ENCODE peak calls at places on chromosomes 7 and 10, in five cellular contexts. E is neural progenitor cell, V is IMR-90, T is Karpas-422, R is mesendoderm. F is an unnamed sample.

GRCh38 chr7:91517408-91517807 is 253.2 kb downstream of the FZD1 start:
- DNase-seq in V (no peak), E (no peak), R (no peak), T (no peak), F (no peak)

GRCh38 chr10:132292287-132292971 is 15.3 kb downstream of the STK32C start:
- DNase-seq in E (no peak), V (no peak), T (no peak), R (no peak), F (no peak)

GRCh38 chr10:132140167-132140925 is 46.4 kb upstream of the DPYSL4 start:
- DNase-seq in R (no peak), T (no peak), V (no peak), E (no peak), F (peak; percentile 60)

GRCh38 chr7:21941570-21942224 is 4.0 kb downstream of the CDCA7L start:
- DNase-seq in E (no peak), R (peak; percentile 97), T (peak; percentile 87), V (peak; percentile 43), F (no peak)

GRCh38 chr7:48337012-48337621 is 165.9 kb downstream of the ABCA13 start:
- DNase-seq in E (peak; percentile 59), T (peak; percentile 69), R (peak; percentile 69), V (peak; percentile 8), F (no peak)

GRCh38 chr10:114635101-114635500 is 23.0 kb downstream of the ABLIM1 start:
- DNase-seq in T (no peak), R (no peak), V (no peak), E (no peak), F (no peak)

GRCh38 chr10:15877836-15878576 is 17.7 kb upstream of the MINDY3 start:
- DNase-seq in V (no peak), E (peak; percentile 2), T (no peak), R (peak; percentile 48), F (no peak)

GRCh38 chr10:126904807-126905686 is at the start of gene DOCK1:
- DNase-seq in E (peak; percentile 86), R (peak; percentile 85), T (no peak), V (peak; percentile 68), F (peak; percentile 90)

GRCh38 chr7:155219947-155220769 is 77.5 kb upstream of the INSIG1 start:
- DNase-seq in R (no peak), E (peak; percentile 21), V (no peak), T (no peak), F (no peak)

GRCh38 chr7:41491313-41491712 is 211.6 kb downstream of the INHBA start:
- DNase-seq in R (no peak), E (no peak), V (peak; percentile 86), T (no peak), F (no peak)

GRCh38 chr7:42227523-42227922 is 9.5 kb downstream of the GLI3 start:
- DNase-seq in V (no peak), T (no peak), R (peak; percentile 70), E (peak; percentile 78), F (no peak)

GRCh38 chr10:31947144-31947926 is 18.7 kb upstream of the ARHGAP12 start:
- DNase-seq in T (no peak), R (peak; percentile 40), E (no peak), V (peak; percentile 95), F (no peak)

GRCh38 chr7:152909280-152909679 is 149.7 kb downstream of the ACTR3B start:
- DNase-seq in T (no peak), V (no peak), R (no peak), E (no peak), F (peak; percentile 23)
- H3K4me1 ChIP-seq in T (no peaks in the 10 kb centered on the region), V (no peaks in the 10 kb centered on the region), R (no peaks in the 10 kb centered on the region), E (peaks cover 13% of the 10 kb centered on the region), F (peaks cover 12% of the 10 kb centered on the region)

DNA sequence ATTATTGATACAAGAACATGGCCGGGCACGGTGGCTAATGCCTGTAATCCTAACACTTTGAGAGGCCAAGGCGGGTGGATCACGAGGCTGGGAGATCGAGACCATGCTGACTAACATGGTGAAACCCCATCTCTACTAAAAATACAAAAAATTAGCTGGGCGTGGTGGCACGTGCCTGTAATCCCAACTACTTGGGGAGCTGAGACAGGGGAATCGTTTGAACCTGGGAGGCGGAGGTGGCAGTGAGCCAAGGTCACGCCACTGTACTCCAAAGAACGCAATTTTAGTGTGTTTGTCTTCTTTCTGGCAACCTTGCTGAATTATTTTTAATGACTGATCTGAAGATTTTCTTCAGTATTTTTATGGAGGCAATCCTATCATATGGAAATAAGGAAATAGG is 46.2 kb downstream of the IDE start:
- DNase-seq in R (no peak), V (no peak), E (no peak), T (no peak), F (no peak)
- H3K9ac ChIP-seq in R (no peak overlapping the region), V (no peak overlapping the region), E (no peak overlapping the region), T (no peak overlapping the region), F (no peak overlapping the region)

DNA sequence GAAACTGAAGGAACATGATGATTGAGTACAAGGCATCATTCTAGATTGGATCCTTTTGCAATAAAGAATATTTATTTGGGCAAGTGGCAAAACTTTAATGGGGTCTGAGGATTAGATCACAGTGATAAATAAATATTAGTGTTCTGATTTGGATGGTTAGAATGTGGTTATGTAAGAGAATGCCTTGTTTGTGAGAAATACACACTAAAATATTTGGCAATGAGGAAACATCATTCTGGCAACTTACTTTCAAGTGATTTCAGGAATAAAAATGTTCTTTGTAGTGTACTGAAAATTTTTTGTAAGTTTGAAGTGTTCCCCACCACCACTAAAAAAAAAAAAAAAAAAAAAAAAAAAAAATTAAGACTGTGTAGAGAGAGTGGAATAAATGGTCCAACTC is 185.1 kb upstream of the NEBL start:
- DNase-seq in T (no peak), E (no peak), R (no peak), V (no peak), F (no peak)
- H3K4me1 ChIP-seq in T (no peaks in the 10 kb centered on the region), E (peaks cover 14% of the 10 kb centered on the region), R (no peaks in the 10 kb centered on the region), V (no peaks in the 10 kb centered on the region), F (no peaks in the 10 kb centered on the region)

DNA sequence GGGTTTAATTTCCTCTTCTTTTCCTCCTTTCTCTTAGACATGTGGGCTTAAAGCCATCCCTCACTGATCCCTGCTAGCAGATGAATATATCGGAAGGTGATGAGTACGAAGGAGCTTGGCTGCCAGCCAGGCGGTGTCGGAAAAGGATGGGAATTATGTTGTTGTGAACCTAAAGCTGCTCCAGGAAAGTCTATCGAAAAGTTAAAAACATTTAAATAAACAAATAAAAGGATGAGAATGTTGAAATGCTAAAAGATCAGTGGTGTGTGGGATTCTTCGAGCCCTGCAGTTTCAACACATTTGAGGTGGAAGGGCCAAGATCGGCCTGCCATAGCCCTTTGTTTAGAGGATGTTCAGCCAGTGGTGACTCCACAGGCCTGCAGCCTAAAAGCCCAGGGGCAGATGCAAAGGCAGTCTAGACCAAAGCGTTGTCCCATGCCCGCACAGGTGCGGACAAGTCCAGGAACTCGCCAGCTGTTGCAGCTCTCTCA is 107.9 kb downstream of the JCAD start:
- DNase-seq in R (no peak), T (no peak), E (no peak), V (peak; percentile 74), F (no peak)
- H3K9ac ChIP-seq in R (no peak overlapping the region), T (no peak overlapping the region), E (no peak overlapping the region), V (no peak overlapping the region), F (no peak overlapping the region)

GRCh38 chr7:35714407-35714806 is 19.5 kb upstream of the HERPUD2 start:
- DNase-seq in V (no peak), R (no peak), E (no peak), T (no peak), F (no peak)
- H3K4me1 ChIP-seq in V (peaks cover 7% of the 10 kb centered on the region), R (no peaks in the 10 kb centered on the region), E (no peaks in the 10 kb centered on the region), T (peaks cover 4% of the 10 kb centered on the region), F (no peaks in the 10 kb centered on the region)

GRCh38 chr10:69337312-69338132 is 59.2 kb downstream of the HK1 start:
- DNase-seq in T (no peak), E (no peak), R (peak; percentile 69), V (peak; percentile 86), F (peak; percentile 76)
- H3K9ac ChIP-seq in T (no peak overlapping the region), E (no peak overlapping the region), R (no peak overlapping the region), V (no peak overlapping the region), F (no peak overlapping the region)

GRCh38 chr7:30917216-30917893 is 5.7 kb downstream of the AQP1 start:
- DNase-seq in E (no peak), R (no peak), V (no peak), T (no peak), F (peak; percentile 8)

GRCh38 chr7:30920584-30921539 is 9.2 kb downstream of the AQP1 start:
- DNase-seq in E (no peak), V (peak; percentile 49), T (no peak), R (peak; percentile 40), F (peak; percentile 67)

GRCh38 chr7:30920021-30920583 is 8.4 kb downstream of the AQP1 start:
- DNase-seq in T (no peak), V (no peak), E (no peak), R (no peak), F (peak; percentile 30)

GRCh38 chr7:30916767-30917166 is 5.1 kb downstream of the AQP1 start:
- DNase-seq in R (no peak), V (no peak), E (no peak), T (no peak), F (no peak)

GRCh38 chr7:30918676-30919075 is 7.0 kb downstream of the AQP1 start:
- DNase-seq in T (no peak), E (no peak), R (no peak), V (no peak), F (peak; percentile 33)
- H3K4me1 ChIP-seq in T (no peaks in the 10 kb centered on the region), E (peaks cover 18% of the 10 kb centered on the region), R (no peaks in the 10 kb centered on the region), V (peaks cover 12% of the 10 kb centered on the region), F (peaks cover 9% of the 10 kb centered on the region)

GRCh38 chr7:100573691-100574361 is at the start of gene SAP25:
- DNase-seq in E (no peak), R (no peak), V (no peak), T (no peak), F (no peak)

GRCh38 chr7:100570954-100571828 is 2.5 kb downstream of the SAP25 start:
- DNase-seq in T (no peak), V (no peak), R (peak; percentile 85), E (peak; percentile 38), F (no peak)

GRCh38 chr7:100572949-100573675 is 588 bp downstream of the SAP25 start:
- DNase-seq in E (no peak), T (no peak), R (no peak), V (no peak), F (no peak)

GRCh38 chr7:100571829-100572116 is 1.9 kb downstream of the SAP25 start:
- DNase-seq in V (no peak), E (no peak), T (no peak), R (no peak), F (no peak)

GRCh38 chr7:100572281-100572948 is 1.3 kb downstream of the SAP25 start:
- DNase-seq in R (no peak), E (no peak), T (no peak), V (no peak), F (no peak)
- H3K9ac ChIP-seq in R (no peak overlapping the region), E (no peak overlapping the region), T (no peak overlapping the region), V (no peak overlapping the region), F (no peak overlapping the region)